ENCODE peak calls at places on chromosomes 4 and X, in seven cellular contexts. Z is neural progenitor cell; H is CD4-positive, alpha-beta memory T cell; C is fibroblast of pulmonary artery; Q is CD4-positive, CD25-positive, alpha-beta regulatory T cell; G is dorsolateral prefrontal cortex; K is sigmoid colon. L is an unnamed sample.

GRCh38 chrX:131895002-131895401 is 128.1 kb upstream of the STK26 start:
- DNase-seq in K (no peak), Q (no peak), G (no peak), Z (no peak), H (no peak), C (peak), L (no peak)

GRCh38 chr4:86975927-86976326 is 41.1 kb downstream of the AFF1 start:
- DNase-seq in G (no peak), Q (no peak), K (no peak), Z (no peak), H (no peak), C (no peak), L (no peak)

GRCh38 chr4:140094701-140095420 is 59.1 kb downstream of the MAML3 start:
- DNase-seq in Z (no peak), Q (peak), G (peak), H (peak), K (peak), C (no peak), L (peak)

GRCh38 chrX:18929775-18930174 is 54.1 kb downstream of the PHKA2 start:
- DNase-seq in Q (no peak), C (no peak), H (no peak), G (no peak), K (peak), Z (no peak), L (no peak)

GRCh38 chrX:39149761-39150160 is 348.5 kb downstream of the MID1IP1 start:
- DNase-seq in Q (peak), Z (peak), K (peak), H (peak), C (peak), G (peak), L (peak)

GRCh38 chr4:153341575-153342090 is 2.9 kb upstream of the MND1 start:
- DNase-seq in G (no peak), C (peak), H (no peak), Q (no peak), Z (no peak), K (no peak), L (no peak)

GRCh38 chr4:153488006-153488718 is 22.0 kb downstream of the TMEM131L start:
- DNase-seq in C (no peak), G (no peak), H (peak), Q (peak), Z (no peak), K (no peak), L (no peak)

GRCh38 chrX:79169484-79169883 is 25.0 kb downstream of the GPR174 start:
- DNase-seq in C (no peak), G (no peak), H (no peak), Q (no peak), K (no peak), Z (no peak), L (no peak)

GRCh38 chr4:36053931-36054330 is 190.4 kb downstream of the ARAP2 start:
- DNase-seq in G (no peak), C (peak), K (no peak), H (no peak), Q (no peak), Z (no peak), L (no peak)

GRCh38 chrX:139826065-139827044 is 106.5 kb downstream of the ATP11C start:
- DNase-seq in Z (no peak), Q (no peak), K (no peak), C (peak), G (no peak), H (no peak), L (peak)

GRCh38 chr4:78599931-78600375 is 48.4 kb downstream of the ANXA3 start:
- DNase-seq in C (peak), H (no peak), K (no peak), Q (no peak), Z (no peak), G (no peak), L (no peak)

DNA sequence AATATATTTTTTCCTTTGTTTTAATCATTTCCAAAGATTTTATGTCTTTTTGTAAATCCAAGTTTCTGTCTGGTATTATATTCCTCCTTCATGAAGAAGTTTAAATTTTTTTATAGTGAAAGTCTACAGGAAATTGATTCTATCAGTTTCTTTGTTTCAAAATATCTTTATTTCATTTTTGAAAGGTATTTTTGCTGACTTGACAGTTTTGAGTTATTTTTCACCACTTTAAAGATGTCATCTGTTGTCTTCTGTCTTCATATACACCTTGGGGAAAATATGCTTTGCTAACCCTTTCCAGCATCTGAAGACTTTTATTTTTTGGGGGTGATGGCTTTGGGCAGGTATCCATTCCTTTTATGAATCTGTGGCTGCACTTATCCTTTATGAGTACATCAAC is 164.4 kb upstream of the EPHA5 start:
- DNase-seq in C (no peak), Q (no peak), G (no peak), Z (no peak), H (no peak), K (no peak), L (no peak)
- H3K4me3 ChIP-seq in C (no peak), Q (no peak), G (no peak), Z (no peak), H (no peak), K (no peak), L (no peak)

GRCh38 chr4:10022346-10023049 is 1.2 kb upstream of the SLC2A9 start:
- DNase-seq in H (no peak), G (no peak), Q (no peak), K (no peak), C (no peak), Z (peak), L (no peak)

GRCh38 chr4:10019521-10020051 is 1.7 kb downstream of the SLC2A9 start:
- DNase-seq in Z (no peak), Q (no peak), C (no peak), K (peak), H (no peak), G (no peak), L (no peak)

GRCh38 chr4:10020106-10020505 is 1.2 kb downstream of the SLC2A9 start:
- DNase-seq in Q (no peak), H (no peak), G (no peak), C (no peak), Z (no peak), K (no peak), L (no peak)

GRCh38 chr4:10023050-10023419 is 1.7 kb upstream of the SLC2A9 start:
- DNase-seq in G (no peak), Z (no peak), K (no peak), Q (no peak), C (no peak), H (no peak), L (no peak)

GRCh38 chr4:10020871-10021676 is at the start of gene SLC2A9:
- DNase-seq in Z (no peak), C (peak), K (peak), Q (no peak), G (no peak), H (no peak), L (no peak)
- H3K4me3 ChIP-seq in Z (no peak), C (peak), K (no peak), Q (no peak), G (no peak), H (no peak), L (no peak)

GRCh38 chrX:994780-995179 is 217.7 kb downstream of the CRLF2 start:
- DNase-seq in Z (no peak), C (no peak), Q (no peak), K (no peak), H (no peak), G (no peak), L (no peak)

DNA sequence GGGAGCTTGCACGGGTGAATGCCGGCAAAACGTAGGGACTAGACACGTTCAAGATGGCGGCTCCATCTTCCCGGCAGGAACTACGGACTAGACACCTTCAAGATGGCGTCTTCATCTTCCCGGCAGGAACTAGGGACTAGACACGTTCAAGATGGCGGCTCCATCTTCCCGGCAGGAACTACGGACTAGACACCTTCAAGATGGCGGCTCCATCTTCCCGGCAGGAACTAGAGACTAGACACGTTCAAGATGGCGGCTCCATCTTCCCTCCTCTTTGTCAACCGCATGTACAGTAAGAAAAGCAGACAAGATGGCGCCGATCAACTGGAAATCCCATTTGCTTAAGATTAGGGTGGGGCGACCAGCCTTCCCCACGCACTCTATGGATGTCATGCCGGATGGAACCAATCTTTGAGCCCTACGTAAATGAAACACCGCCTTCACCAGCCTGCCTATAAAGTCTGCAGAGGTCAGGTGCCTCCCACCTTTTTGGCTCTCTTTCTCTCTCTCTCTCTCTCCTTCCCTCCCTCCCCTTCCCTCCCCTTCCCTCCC is 222.4 kb downstream of the CRLF2 start:
- DNase-seq in K (peak), H (peak), Z (peak), C (peak), G (peak), Q (peak), L (peak)
- H3K4me3 ChIP-seq in K (peak), H (no peak), Z (no peak), C (no peak), G (peak), Q (peak), L (no peak)

GRCh38 chrX:47482512-47483309 is at the start of gene ZNF41:
- DNase-seq in C (peak), H (peak), Q (peak), Z (peak), K (peak), G (peak), L (peak)

GRCh38 chrX:47483310-47484268 is 567 bp upstream of the ZNF41 start:
- DNase-seq in H (no peak), C (peak), K (peak), Q (no peak), G (no peak), Z (peak), L (peak)

GRCh38 chrX:47481160-47481559 is 1.9 kb downstream of the ZNF41 start:
- DNase-seq in Q (no peak), G (no peak), K (peak), Z (no peak), C (no peak), H (no peak), L (no peak)

GRCh38 chrX:47482065-47482511 is 934 bp downstream of the ZNF41 start:
- DNase-seq in C (no peak), K (peak), G (no peak), Q (no peak), Z (no peak), H (no peak), L (no peak)

DNA sequence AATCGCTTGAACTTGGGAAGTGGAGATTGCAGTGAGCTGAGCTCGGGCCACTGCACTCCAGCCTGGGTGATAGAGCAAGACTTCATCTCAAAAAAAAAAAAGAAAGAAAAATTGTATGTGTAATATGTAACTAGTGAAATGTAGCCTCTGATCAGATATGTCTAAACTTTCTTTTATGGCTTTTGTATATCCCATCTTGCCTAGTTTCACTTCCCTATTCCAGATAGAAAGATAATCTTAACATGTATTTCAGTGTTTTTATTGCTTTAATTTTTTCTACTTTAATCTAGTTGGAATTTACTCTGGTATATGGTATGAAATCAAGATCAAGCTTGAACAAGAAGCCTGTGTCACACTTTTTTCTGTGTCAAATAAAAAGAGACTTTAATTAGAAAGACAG is 1.9 kb upstream of the ZNF41 start:
- DNase-seq in G (no peak), K (peak), Z (no peak), H (no peak), C (no peak), Q (no peak), L (no peak)
- H3K4me3 ChIP-seq in G (no peak), K (no peak), Z (no peak), H (no peak), C (peak), Q (no peak), L (no peak)

DNA sequence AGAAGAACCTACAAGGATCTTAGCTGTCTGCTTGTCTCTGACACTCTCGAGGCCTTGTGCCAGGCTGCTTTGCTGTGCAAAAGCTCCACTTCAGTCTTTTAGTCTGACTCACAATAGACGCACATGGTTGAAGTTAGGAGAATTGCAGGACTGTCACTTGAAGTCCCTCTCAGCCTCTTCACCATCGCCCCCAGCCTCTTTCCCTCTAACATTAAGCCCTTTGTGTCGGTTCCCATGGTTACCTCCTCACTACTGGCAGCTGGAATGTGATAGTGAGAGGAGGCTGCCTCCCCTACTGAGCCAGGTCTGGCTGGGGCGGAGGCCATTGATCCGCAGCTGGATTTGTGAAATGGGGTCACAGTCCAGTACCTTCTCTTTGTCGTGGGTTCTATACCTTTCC is 201.8 kb downstream of the SOWAHB start:
- DNase-seq in K (no peak), C (no peak), Q (no peak), Z (peak), G (no peak), H (no peak), L (no peak)
- H3K4me3 ChIP-seq in K (no peak), C (no peak), Q (no peak), Z (no peak), G (no peak), H (no peak), L (no peak)

DNA sequence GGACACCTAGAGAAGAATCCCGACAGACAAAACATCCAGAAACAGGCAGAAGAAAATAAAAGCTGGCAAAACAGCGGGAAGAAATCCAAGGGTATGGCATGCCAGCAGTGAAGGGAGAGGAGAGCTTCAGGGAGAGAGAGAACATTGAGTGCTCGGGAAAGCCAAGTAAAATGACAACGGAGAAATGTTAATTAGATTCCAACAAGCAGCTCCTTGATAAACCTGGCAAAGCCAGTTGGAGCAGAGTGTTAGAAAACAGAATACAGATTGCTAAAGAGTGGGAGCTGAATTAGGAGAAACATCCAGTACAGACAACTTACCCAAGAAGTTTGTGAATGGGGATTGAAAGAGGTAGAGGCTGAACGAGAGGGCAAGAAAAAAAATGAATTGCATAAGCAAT is 40.4 kb upstream of the MAOA start:
- DNase-seq in C (no peak), H (no peak), Q (no peak), K (no peak), Z (no peak), G (no peak), L (no peak)
- H3K4me3 ChIP-seq in C (no peak), H (no peak), Q (no peak), K (no peak), Z (no peak), G (no peak), L (no peak)

DNA sequence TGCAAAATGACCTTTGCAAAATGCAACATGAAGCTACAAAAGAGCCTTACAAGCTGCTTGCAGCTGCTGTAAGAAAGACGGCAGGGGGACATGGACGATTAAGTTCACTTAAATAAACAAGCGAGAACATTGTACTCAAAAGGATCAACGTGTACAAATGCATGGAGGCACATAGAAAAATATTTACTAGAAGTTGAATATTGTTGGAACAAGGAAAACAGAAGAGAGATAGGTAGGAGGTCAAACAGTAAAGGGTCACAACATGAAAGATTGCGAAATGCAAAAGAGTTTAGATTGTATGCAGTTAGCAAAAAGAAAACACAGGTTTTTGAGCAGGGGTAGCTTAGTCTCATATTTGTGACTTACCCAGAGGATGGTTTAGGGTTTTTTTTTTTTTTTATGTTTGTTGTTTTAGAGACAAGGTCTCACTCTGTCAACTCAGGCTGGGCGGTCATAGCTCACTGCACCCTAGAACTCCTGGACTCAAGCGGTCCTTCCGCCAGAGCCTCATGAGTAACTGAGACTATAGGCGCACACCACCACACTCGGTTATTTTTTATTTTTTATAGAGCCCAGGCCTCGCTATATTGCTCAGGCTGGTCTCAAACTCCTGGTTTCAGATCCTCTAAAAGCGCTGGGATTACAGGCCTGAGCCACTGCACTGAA is 1.4 kb upstream of the PHF8 start:
- DNase-seq in H (no peak), Z (peak), C (no peak), K (no peak), G (no peak), Q (no peak), L (no peak)
- H3K4me3 ChIP-seq in H (peak), Z (no peak), C (no peak), K (no peak), G (no peak), Q (no peak), L (no peak)

DNA sequence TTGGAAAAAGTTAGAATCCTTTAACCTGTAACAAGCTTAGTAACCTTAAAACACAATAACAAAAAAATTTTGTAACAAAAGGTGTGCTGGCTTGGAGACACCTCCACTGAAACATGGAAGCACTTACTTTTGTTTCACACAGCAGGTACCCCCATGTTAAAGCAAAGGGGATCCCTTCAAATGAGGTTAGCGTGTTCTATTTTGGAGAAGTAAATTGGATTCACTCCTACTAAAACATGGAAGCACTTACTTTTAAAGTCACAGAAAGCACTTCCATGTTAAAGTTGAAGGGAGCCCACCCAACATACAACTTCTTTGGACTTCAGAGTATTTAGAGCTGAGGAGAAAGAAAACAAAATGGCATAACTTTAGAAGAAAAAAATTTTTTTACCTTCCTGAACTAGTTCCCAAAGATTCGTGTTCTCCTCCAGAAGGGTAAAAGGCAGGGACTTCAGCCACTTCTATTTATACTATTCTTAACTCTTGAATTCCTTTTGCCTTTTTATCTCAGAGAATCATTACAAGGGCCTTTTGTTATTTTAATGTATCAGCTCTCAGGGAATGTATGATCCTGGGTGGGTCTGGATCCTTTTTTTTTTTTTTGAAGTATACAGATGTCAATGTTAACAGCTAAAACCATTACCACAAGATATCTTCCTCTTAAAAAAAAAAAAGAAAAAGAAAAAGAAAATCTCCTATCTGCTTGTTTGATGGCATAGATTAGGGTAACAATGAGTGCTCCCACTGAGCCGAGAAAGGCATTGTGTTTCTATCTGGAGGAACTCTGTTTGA is 11.5 kb downstream of the LARP7 start:
- DNase-seq in H (no peak), C (no peak), K (no peak), Q (no peak), G (no peak), Z (peak), L (no peak)
- H3K4me3 ChIP-seq in H (no peak), C (no peak), K (no peak), Q (no peak), G (no peak), Z (peak), L (no peak)

GRCh38 chr4:76585897-76586360 is 150.9 kb downstream of the SHROOM3 start:
- DNase-seq in K (peak), H (peak), G (peak), Z (peak), Q (no peak), C (peak), L (no peak)
- H3K4me3 ChIP-seq in K (no peak), H (no peak), G (peak), Z (peak), Q (no peak), C (peak), L (peak)

DNA sequence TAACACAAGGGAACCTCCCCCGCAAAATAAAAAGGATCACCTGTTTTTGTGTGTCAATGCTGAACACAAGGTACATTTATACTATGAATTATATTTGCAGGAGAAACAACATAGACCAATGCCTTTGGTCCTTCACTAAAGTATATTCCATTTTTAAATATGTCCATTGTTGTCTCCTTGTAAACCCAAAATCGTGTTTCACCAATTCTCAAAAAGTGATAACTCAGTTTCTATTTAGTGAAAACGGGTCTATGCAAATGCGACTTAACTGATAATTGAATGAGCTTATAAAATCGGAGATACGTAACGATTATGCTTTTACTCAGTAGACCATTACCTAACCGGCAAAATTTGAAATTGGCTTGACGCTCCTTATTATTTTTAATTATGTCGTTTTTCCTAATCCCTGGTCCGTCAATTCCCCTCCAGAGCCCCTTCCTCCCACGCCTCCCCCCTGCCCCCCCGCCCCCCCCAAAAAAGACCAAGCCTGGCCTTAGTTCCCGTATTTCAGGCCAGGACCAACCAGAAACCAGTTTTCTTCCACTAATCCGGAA is 2.0 kb downstream of the BRWD3 start:
- DNase-seq in G (no peak), Z (no peak), Q (no peak), K (no peak), H (no peak), C (no peak), L (no peak)
- H3K4me3 ChIP-seq in G (peak), Z (peak), Q (peak), K (peak), H (peak), C (peak), L (peak)